ENCODE peak calls at places on chromosome 21, in six cellular contexts. S, P, A, Q, X and H are unnamed samples.

GRCh38 chr21:46596201-46596600 is 8.7 kb downstream of the S100B start:
- DNase-seq in S (no peak), P (no peak), A (no peak), Q (no peak), X (no peak), H (no peak)

GRCh38 chr21:18041012-18041411 is 203.6 kb upstream of the CHODL start:
- DNase-seq in S (no peak), P (peak; percentile 60), A (no peak), Q (peak; percentile 56), X (peak; percentile 73), H (peak; percentile 31)

GRCh38 chr21:29379517-29380054 is 80.9 kb downstream of the BACH1 start:
- DNase-seq in S (no peak), P (no peak), A (no peak), Q (no peak), X (no peak), H (no peak)

GRCh38 chr21:46515109-46515508 is 56.4 kb downstream of the DIP2A start:
- DNase-seq in S (peak; percentile 82), P (no peak), A (peak; percentile 75), Q (peak; percentile 16), X (no peak), H (no peak)

GRCh38 chr21:25983745-25984144 is 186.8 kb downstream of the APP start:
- DNase-seq in S (no peak), P (no peak), A (no peak), Q (no peak), X (no peak), H (no peak)

GRCh38 chr21:37060296-37060695 is 12.6 kb downstream of the PIGP start:
- DNase-seq in S (peak; percentile 40), P (peak; percentile 84), A (peak; percentile 48), Q (peak; percentile 28), X (peak; percentile 76), H (peak; percentile 92)

GRCh38 chr21:45598109-45598508 is 45.4 kb upstream of the PCBP3 start:
- DNase-seq in S (no peak), P (no peak), A (no peak), Q (peak; percentile 10), X (no peak), H (peak; percentile 12)

GRCh38 chr21:45209685-45210284 is 77.9 kb downstream of the POFUT2 start:
- DNase-seq in S (no peak), P (no peak), A (no peak), Q (no peak), X (no peak), H (no peak)

GRCh38 chr21:36881223-36881622 is 85.2 kb downstream of the HLCS start:
- DNase-seq in S (no peak), P (no peak), A (no peak), Q (no peak), X (no peak), H (peak; percentile 39)

GRCh38 chr21:45228171-45228641 is 59.5 kb downstream of the POFUT2 start:
- DNase-seq in S (no peak), P (no peak), A (peak; percentile 71), Q (peak; percentile 14), X (no peak), H (peak; percentile 47)

GRCh38 chr21:36029309-36029708 is 31.0 kb downstream of the SETD4 start:
- DNase-seq in S (no peak), P (no peak), A (no peak), Q (no peak), X (no peak), H (no peak)

GRCh38 chr21:46018615-46019014 is 37.0 kb downstream of the COL6A1 start:
- DNase-seq in S (no peak), P (no peak), A (no peak), Q (no peak), X (no peak), H (no peak)

GRCh38 chr21:18249542-18250152 is 5.0 kb downstream of the CHODL start:
- DNase-seq in S (no peak), P (peak; percentile 53), A (no peak), Q (no peak), X (peak; percentile 43), H (peak; percentile 21)

GRCh38 chr21:41593784-41594138 is 85.8 kb upstream of the TMPRSS2 start:
- DNase-seq in S (peak; percentile 83), P (no peak), A (no peak), Q (no peak), X (no peak), H (no peak)
- H3K4me1 ChIP-seq in S (peaks cover 18% of the 10 kb centered on the region), P (peaks cover 10% of the 10 kb centered on the region), A (no peaks in the 10 kb centered on the region), Q (no peaks in the 10 kb centered on the region), X (no peaks in the 10 kb centered on the region), H (no peaks in the 10 kb centered on the region)

GRCh38 chr21:15094706-15095105 is 29.9 kb upstream of the NRIP1 start:
- DNase-seq in S (no peak), P (no peak), A (no peak), Q (no peak), X (no peak), H (no peak)

GRCh38 chr21:15093216-15093615 is 28.4 kb upstream of the NRIP1 start:
- DNase-seq in S (no peak), P (no peak), A (no peak), Q (no peak), X (no peak), H (no peak)

GRCh38 chr21:15098908-15099307 is 34.1 kb upstream of the NRIP1 start:
- DNase-seq in S (no peak), P (no peak), A (no peak), Q (no peak), X (no peak), H (no peak)

GRCh38 chr21:15097580-15097979 is 32.8 kb upstream of the NRIP1 start:
- DNase-seq in S (no peak), P (no peak), A (no peak), Q (no peak), X (no peak), H (no peak)

DNA sequence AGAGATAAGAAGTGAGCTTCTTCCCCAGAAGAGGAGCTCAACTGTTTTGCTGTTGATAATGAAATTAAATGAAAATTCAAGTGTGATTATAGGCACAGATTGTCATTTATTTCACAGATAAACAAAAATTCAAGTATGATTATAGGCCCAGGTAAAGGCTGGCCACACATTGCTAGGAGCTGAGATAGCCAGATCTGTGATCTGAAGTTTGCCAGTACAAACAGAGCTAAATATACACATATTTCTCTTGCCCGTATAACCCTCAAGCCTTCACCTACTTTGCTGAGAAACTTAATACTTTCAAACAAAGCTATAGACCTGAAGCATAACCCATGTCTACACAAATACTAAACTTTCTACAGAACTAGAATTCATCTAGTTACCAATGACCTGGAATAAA is 31.3 kb upstream of the NRIP1 start:
- DNase-seq in S (no peak), P (no peak), A (no peak), Q (no peak), X (no peak), H (no peak)
- H3K27ac ChIP-seq in S (no peak overlapping the region), P (no peak overlapping the region), A (no peak overlapping the region), Q (no peak overlapping the region), X (no peak overlapping the region), H (no peak overlapping the region)

GRCh38 chr21:35025206-35026152 is 23.6 kb downstream of the RUNX1 start:
- DNase-seq in S (no peak), P (peak; percentile 16), A (no peak), Q (no peak), X (no peak), H (no peak)
- H3K4me1 ChIP-seq in S (peaks cover 6% of the 10 kb centered on the region), P (no peaks in the 10 kb centered on the region), A (no peaks in the 10 kb centered on the region), Q (no peaks in the 10 kb centered on the region), X (no peaks in the 10 kb centered on the region), H (no peaks in the 10 kb centered on the region)

GRCh38 chr21:41422546-41423372 is 3.3 kb upstream of the MX1 start:
- DNase-seq in S (no peak), P (no peak), A (no peak), Q (no peak), X (no peak), H (no peak)

GRCh38 chr21:41419921-41420862 is 5.8 kb upstream of the MX1 start:
- DNase-seq in S (peak; percentile 83), P (peak; percentile 89), A (peak; percentile 85), Q (peak; percentile 44), X (peak; percentile 59), H (peak; percentile 28)

GRCh38 chr21:41418956-41419680 is 6.9 kb upstream of the MX1 start:
- DNase-seq in S (no peak), P (peak; percentile 54), A (no peak), Q (no peak), X (no peak), H (no peak)

DNA sequence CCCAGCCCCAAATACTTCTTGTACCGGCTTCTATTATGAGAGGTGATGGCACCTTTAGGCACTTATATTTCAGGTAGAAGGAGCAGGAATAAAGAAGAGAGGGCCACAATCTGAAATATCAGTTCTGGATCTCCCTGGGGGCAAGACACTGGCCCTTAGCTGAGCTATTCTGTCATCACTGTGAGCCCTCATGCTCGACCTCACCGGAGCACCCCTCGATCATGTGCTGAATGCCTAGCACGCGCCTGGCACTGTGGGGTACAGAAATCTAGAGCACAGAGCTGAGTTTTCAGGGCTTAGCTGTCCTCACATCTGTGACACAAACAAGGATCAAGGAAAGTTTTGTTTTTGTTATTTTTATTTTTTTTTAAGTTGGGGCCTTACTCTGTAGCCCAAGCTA is 7.6 kb upstream of the MX1 start:
- DNase-seq in S (no peak), P (no peak), A (no peak), Q (no peak), X (no peak), H (no peak)
- H3K27ac ChIP-seq in S (peak overlapping the region; percentile 7), P (no peak overlapping the region), A (peak overlapping the region; percentile 66), Q (no peak overlapping the region), X (no peak overlapping the region), H (no peak overlapping the region)

GRCh38 chr21:31728952-31729351 is 3.0 kb downstream of the SCAF4 start:
- DNase-seq in S (no peak), P (no peak), A (no peak), Q (no peak), X (no peak), H (no peak)
- H3K4me1 ChIP-seq in S (peaks cover 31% of the 10 kb centered on the region), P (peaks cover 5% of the 10 kb centered on the region), A (peaks cover 49% of the 10 kb centered on the region), Q (peaks cover 31% of the 10 kb centered on the region), X (peaks cover 40% of the 10 kb centered on the region), H (peaks cover 18% of the 10 kb centered on the region)

DNA sequence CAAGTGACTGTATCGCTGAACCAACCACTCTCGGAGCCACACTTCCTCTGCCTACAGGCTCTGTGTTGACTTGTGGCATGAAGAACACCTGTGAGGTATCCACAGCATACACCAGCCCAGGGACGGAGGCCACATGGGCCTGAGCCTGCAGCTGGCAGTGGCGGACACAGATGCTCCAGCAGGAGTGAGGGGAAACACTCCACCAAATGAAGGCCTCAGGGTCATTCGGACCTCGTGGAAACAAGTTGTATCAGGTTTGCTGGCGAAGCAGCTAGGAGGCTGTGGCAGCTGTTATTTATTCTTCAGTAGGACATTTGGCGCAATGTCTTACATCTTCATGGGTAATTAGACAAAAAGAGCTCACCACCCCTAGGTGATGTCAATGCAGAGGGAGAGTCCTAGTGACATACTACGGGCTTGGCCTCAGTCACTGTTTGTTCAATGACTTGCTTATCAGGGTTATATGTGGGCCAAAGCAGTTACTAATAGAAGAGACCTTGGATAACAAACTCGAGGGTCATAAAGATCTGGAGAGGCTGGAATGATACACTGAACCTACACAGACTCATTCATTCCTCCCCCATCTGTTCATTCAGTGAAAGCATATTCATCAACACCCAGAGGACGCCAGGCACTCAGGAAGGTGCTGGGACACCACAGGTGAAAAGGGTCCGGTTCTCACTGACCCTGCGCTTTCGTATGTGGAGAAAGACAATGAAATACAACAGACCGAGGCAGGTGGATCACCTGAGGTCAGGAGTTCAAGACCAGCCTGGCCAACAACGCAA is 11.6 kb upstream of the ETS2 start:
- DNase-seq in S (no peak), P (no peak), A (no peak), Q (no peak), X (no peak), H (peak; percentile 67)
- H3K27ac ChIP-seq in S (no peak overlapping the region), P (no peak overlapping the region), A (no peak overlapping the region), Q (no peak overlapping the region), X (no peak overlapping the region), H (peak overlapping the region; percentile 27)